ENCODE peak calls at places on chromosome 1, in four cellular contexts. One of them, this sample, is unnamed.

GRCh38 chr1:51326839-51327238 is 3.5 kb downstream of the TTC39A start:
- ATAC-seq in activated T-cell treated with anti-CD3 and anti-CD28 coated beads, Interleukin-2, amount 50 U/mL, for 4 hours: no peak
- ATAC-seq in CD4-positive, CD25-positive, alpha-beta regulatory T cell: no peak
- ATAC-seq in heart left ventricle: peak
- ATAC-seq in this sample: no peak

GRCh38 chr1:236681184-236681583 is 5.1 kb upstream of the ACTN2 start:
- ATAC-seq in CD4-positive, CD25-positive, alpha-beta regulatory T cell: no peak
- ATAC-seq in activated T-cell treated with anti-CD3 and anti-CD28 coated beads, Interleukin-2, amount 50 U/mL, for 4 hours: no peak
- ATAC-seq in heart left ventricle: no peak
- ATAC-seq in this sample: no peak

GRCh38 chr1:211281322-211282022 is 22.3 kb downstream of the RCOR3 start:
- ATAC-seq in heart left ventricle: no peak
- ATAC-seq in activated T-cell treated with anti-CD3 and anti-CD28 coated beads, Interleukin-2, amount 50 U/mL, for 4 hours: peak
- ATAC-seq in CD4-positive, CD25-positive, alpha-beta regulatory T cell: no peak
- ATAC-seq in this sample: no peak

GRCh38 chr1:229696385-229696784 is 70.3 kb downstream of the URB2 start:
- ATAC-seq in activated T-cell treated with anti-CD3 and anti-CD28 coated beads, Interleukin-2, amount 50 U/mL, for 4 hours: no peak
- ATAC-seq in heart left ventricle: no peak
- ATAC-seq in CD4-positive, CD25-positive, alpha-beta regulatory T cell: no peak
- ATAC-seq in this sample: no peak

GRCh38 chr1:176853503-176853902 is 311.0 kb downstream of the ASTN1 start:
- ATAC-seq in CD4-positive, CD25-positive, alpha-beta regulatory T cell: no peak
- ATAC-seq in heart left ventricle: peak
- ATAC-seq in activated T-cell treated with anti-CD3 and anti-CD28 coated beads, Interleukin-2, amount 50 U/mL, for 4 hours: no peak
- ATAC-seq in this sample: no peak

GRCh38 chr1:198157847-198158765 is 1.3 kb downstream of the NEK7 start:
- ATAC-seq in CD4-positive, CD25-positive, alpha-beta regulatory T cell: no peak
- ATAC-seq in activated T-cell treated with anti-CD3 and anti-CD28 coated beads, Interleukin-2, amount 50 U/mL, for 4 hours: no peak
- ATAC-seq in heart left ventricle: no peak
- ATAC-seq in this sample: no peak

GRCh38 chr1:167612583-167612982 is 17.4 kb upstream of the RCSD1 start:
- ATAC-seq in activated T-cell treated with anti-CD3 and anti-CD28 coated beads, Interleukin-2, amount 50 U/mL, for 4 hours: no peak
- ATAC-seq in heart left ventricle: peak
- ATAC-seq in CD4-positive, CD25-positive, alpha-beta regulatory T cell: no peak
- ATAC-seq in this sample: no peak

GRCh38 chr1:181674617-181675016 is 191.3 kb downstream of the CACNA1E start:
- ATAC-seq in heart left ventricle: no peak
- ATAC-seq in CD4-positive, CD25-positive, alpha-beta regulatory T cell: no peak
- ATAC-seq in activated T-cell treated with anti-CD3 and anti-CD28 coated beads, Interleukin-2, amount 50 U/mL, for 4 hours: no peak
- ATAC-seq in this sample: peak

GRCh38 chr1:162407539-162407938 is 4.4 kb downstream of the SH2D1B start:
- ATAC-seq in CD4-positive, CD25-positive, alpha-beta regulatory T cell: no peak
- ATAC-seq in heart left ventricle: no peak
- ATAC-seq in activated T-cell treated with anti-CD3 and anti-CD28 coated beads, Interleukin-2, amount 50 U/mL, for 4 hours: no peak
- ATAC-seq in this sample: no peak

GRCh38 chr1:201025571-201026002 is 2.1 kb upstream of the KIF21B start:
- ATAC-seq in CD4-positive, CD25-positive, alpha-beta regulatory T cell: no peak
- ATAC-seq in heart left ventricle: no peak
- ATAC-seq in activated T-cell treated with anti-CD3 and anti-CD28 coated beads, Interleukin-2, amount 50 U/mL, for 4 hours: no peak
- ATAC-seq in this sample: no peak

GRCh38 chr1:181743878-181744312 is 260.6 kb downstream of the CACNA1E start:
- ATAC-seq in activated T-cell treated with anti-CD3 and anti-CD28 coated beads, Interleukin-2, amount 50 U/mL, for 4 hours: no peak
- ATAC-seq in heart left ventricle: no peak
- ATAC-seq in CD4-positive, CD25-positive, alpha-beta regulatory T cell: no peak
- ATAC-seq in this sample: peak

GRCh38 chr1:162877412-162877811 is 16.4 kb upstream of the CCDC190 start:
- ATAC-seq in CD4-positive, CD25-positive, alpha-beta regulatory T cell: no peak
- ATAC-seq in activated T-cell treated with anti-CD3 and anti-CD28 coated beads, Interleukin-2, amount 50 U/mL, for 4 hours: no peak
- ATAC-seq in heart left ventricle: no peak
- ATAC-seq in this sample: no peak